ENCODE peak calls at places on chromosomes 13 and 19, in four cellular contexts. One of them, this sample, is unnamed.

GRCh38 chr19:35135389-35135909 is 590 bp upstream of the LGI4 start:
- DNase-seq in PC-9: no peak
- DNase-seq in NCI-H1105: peak
- DNase-seq in posterior cingulate gyrus: peak
- DNase-seq in this sample: peak

GRCh38 chr19:54434862-54435174 is 14.2 kb upstream of the LENG8 start:
- DNase-seq in PC-9: no peak
- DNase-seq in posterior cingulate gyrus: no peak
- DNase-seq in NCI-H1105: peak
- DNase-seq in this sample: peak

GRCh38 chr19:49985926-49986325 is 25.0 kb upstream of the SIGLEC11 start:
- DNase-seq in PC-9: no peak
- DNase-seq in posterior cingulate gyrus: no peak
- DNase-seq in NCI-H1105: no peak
- DNase-seq in this sample: no peak

GRCh38 chr19:55257461-55258411 is 1.1 kb downstream of the PPP6R1 start:
- DNase-seq in posterior cingulate gyrus: no peak
- DNase-seq in PC-9: no peak
- DNase-seq in NCI-H1105: no peak
- DNase-seq in this sample: no peak

GRCh38 chr13:110685305-110685704 is 20.6 kb downstream of the CARS2 start:
- DNase-seq in NCI-H1105: no peak
- DNase-seq in PC-9: no peak
- DNase-seq in posterior cingulate gyrus: no peak
- DNase-seq in this sample: no peak

GRCh38 chr13:39451860-39452301 is 151.1 kb downstream of the LHFPL6 start:
- DNase-seq in posterior cingulate gyrus: no peak
- DNase-seq in PC-9: no peak
- DNase-seq in NCI-H1105: no peak
- DNase-seq in this sample: no peak

GRCh38 chr13:28805193-28805819 is 14.8 kb upstream of the MTUS2 start:
- DNase-seq in posterior cingulate gyrus: no peak
- DNase-seq in NCI-H1105: no peak
- DNase-seq in PC-9: no peak
- DNase-seq in this sample: no peak

GRCh38 chr13:50248537-50249521 is 233.6 kb downstream of the KCNRG start:
- DNase-seq in posterior cingulate gyrus: no peak
- DNase-seq in PC-9: peak
- DNase-seq in NCI-H1105: no peak
- DNase-seq in this sample: no peak

GRCh38 chr19:13018037-13018914 is 23.0 kb downstream of the NFIX start:
- DNase-seq in PC-9: no peak
- DNase-seq in posterior cingulate gyrus: peak
- DNase-seq in NCI-H1105: no peak
- DNase-seq in this sample: peak

GRCh38 chr13:48730971-48731658 is 77.4 kb downstream of the CYSLTR2 start:
- DNase-seq in posterior cingulate gyrus: no peak
- DNase-seq in PC-9: no peak
- DNase-seq in NCI-H1105: no peak
- DNase-seq in this sample: no peak

GRCh38 chr19:46480409-46480808 is 9.0 kb upstream of the PNMA8A start:
- DNase-seq in posterior cingulate gyrus: no peak
- DNase-seq in NCI-H1105: no peak
- DNase-seq in PC-9: no peak
- DNase-seq in this sample: no peak

GRCh38 chr19:48511800-48512503 is at the start of gene LMTK3:
- DNase-seq in NCI-H1105: peak
- DNase-seq in PC-9: no peak
- DNase-seq in posterior cingulate gyrus: peak
- DNase-seq in this sample: peak

GRCh38 chr13:97120976-97121375 is 101.2 kb upstream of the MBNL2 start:
- DNase-seq in NCI-H1105: no peak
- DNase-seq in posterior cingulate gyrus: no peak
- DNase-seq in PC-9: peak
- DNase-seq in this sample: no peak

GRCh38 chr13:20160346-20161274 is at the start of gene GJA3:
- DNase-seq in posterior cingulate gyrus: no peak
- DNase-seq in NCI-H1105: peak
- DNase-seq in PC-9: no peak
- DNase-seq in this sample: no peak

GRCh38 chr13:86020350-86021002 is 221.3 kb upstream of the SLITRK6 start:
- DNase-seq in PC-9: no peak
- DNase-seq in posterior cingulate gyrus: no peak
- DNase-seq in NCI-H1105: peak
- DNase-seq in this sample: no peak

GRCh38 chr13:41955605-41956004 is 5.3 kb downstream of the VWA8 start:
- DNase-seq in PC-9: no peak
- DNase-seq in posterior cingulate gyrus: no peak
- DNase-seq in NCI-H1105: no peak
- DNase-seq in this sample: no peak

GRCh38 chr19:33248954-33249613 is 23.4 kb upstream of the SLC7A10 start:
- DNase-seq in NCI-H1105: no peak
- DNase-seq in PC-9: peak
- DNase-seq in posterior cingulate gyrus: no peak
- DNase-seq in this sample: no peak